ENCODE peak calls at places on chromosomes 4 and X, in six cellular contexts. One of them, this sample, is unnamed.
A peak's percentile ranks its signal among the peaks of the same experiment; 100 is the strongest.

GRCh38 chr4:11842620-11843263 is 414.0 kb upstream of the HS3ST1 start:
- DNase-seq in right atrium auricular region: no peak
- DNase-seq in uterus: no peak
- DNase-seq in cardiac muscle cell: no peak
- DNase-seq in ovary: no peak
- DNase-seq in PC-3: peak; percentile 28
- DNase-seq in this sample: no peak

GRCh38 chrX:41661366-41662095 is 27.2 kb upstream of the GPR34 start:
- DNase-seq in right atrium auricular region: no peak
- DNase-seq in uterus: no peak
- DNase-seq in cardiac muscle cell: no peak
- DNase-seq in ovary: no peak
- DNase-seq in PC-3: peak; percentile 20
- DNase-seq in this sample: no peak

GRCh38 chrX:69291111-69291510 is 125.9 kb upstream of the PJA1 start:
- DNase-seq in right atrium auricular region: no peak
- DNase-seq in uterus: no peak
- DNase-seq in cardiac muscle cell: no peak
- DNase-seq in ovary: no peak
- DNase-seq in PC-3: no peak
- DNase-seq in this sample: no peak

GRCh38 chr4:54065282-54066087 is 1.1 kb upstream of the CHIC2 start:
- DNase-seq in right atrium auricular region: peak; percentile 66
- DNase-seq in uterus: no peak
- DNase-seq in cardiac muscle cell: peak; percentile 10
- DNase-seq in ovary: no peak
- DNase-seq in PC-3: peak; percentile 39
- DNase-seq in this sample: peak; percentile 35

GRCh38 chr4:48017108-48017527 is 546 bp downstream of the NIPAL1 start:
- DNase-seq in right atrium auricular region: no peak
- DNase-seq in uterus: peak; percentile 30
- DNase-seq in cardiac muscle cell: peak; percentile 56
- DNase-seq in ovary: peak; percentile 15
- DNase-seq in PC-3: peak; percentile 86
- DNase-seq in this sample: peak; percentile 94

GRCh38 chrX:119685225-119686066 is 7.5 kb downstream of the SEPTIN6 start:
- DNase-seq in right atrium auricular region: peak; percentile 79
- DNase-seq in uterus: no peak
- DNase-seq in cardiac muscle cell: no peak
- DNase-seq in ovary: no peak
- DNase-seq in PC-3: no peak
- DNase-seq in this sample: no peak

GRCh38 chr4:124414641-124415040 is 297.9 kb downstream of the ANKRD50 start:
- DNase-seq in right atrium auricular region: no peak
- DNase-seq in uterus: no peak
- DNase-seq in cardiac muscle cell: no peak
- DNase-seq in ovary: no peak
- DNase-seq in PC-3: peak; percentile 76
- DNase-seq in this sample: peak; percentile 32

GRCh38 chrX:81114757-81115156 is 87.0 kb downstream of the HMGN5 start:
- DNase-seq in right atrium auricular region: no peak
- DNase-seq in uterus: no peak
- DNase-seq in cardiac muscle cell: no peak
- DNase-seq in ovary: no peak
- DNase-seq in PC-3: no peak
- DNase-seq in this sample: no peak

GRCh38 chr4:173518419-173519102 is 11.5 kb downstream of the HAND2 start:
- DNase-seq in right atrium auricular region: no peak
- DNase-seq in uterus: no peak
- DNase-seq in cardiac muscle cell: peak; percentile 55
- DNase-seq in ovary: peak; percentile 32
- DNase-seq in PC-3: no peak
- DNase-seq in this sample: no peak

GRCh38 chr4:108287834-108288413 is 119.2 kb upstream of the LEF1 start:
- DNase-seq in right atrium auricular region: no peak
- DNase-seq in uterus: no peak
- DNase-seq in cardiac muscle cell: no peak
- DNase-seq in ovary: no peak
- DNase-seq in PC-3: peak; percentile 10
- DNase-seq in this sample: no peak

GRCh38 chrX:65596270-65596669 is 61.7 kb upstream of the LAS1L start:
- DNase-seq in right atrium auricular region: no peak
- DNase-seq in uterus: no peak
- DNase-seq in cardiac muscle cell: no peak
- DNase-seq in ovary: peak; percentile 47
- DNase-seq in PC-3: peak; percentile 28
- DNase-seq in this sample: peak; percentile 34

GRCh38 chr4:166324321-166324720 is 451.3 kb downstream of the TLL1 start:
- DNase-seq in right atrium auricular region: no peak
- DNase-seq in uterus: no peak
- DNase-seq in cardiac muscle cell: peak; percentile 10
- DNase-seq in ovary: no peak
- DNase-seq in PC-3: peak; percentile 62
- DNase-seq in this sample: peak; percentile 15

GRCh38 chr4:174273960-174274359 is 9.5 kb downstream of the FBXO8 start:
- DNase-seq in right atrium auricular region: no peak
- DNase-seq in uterus: no peak
- DNase-seq in cardiac muscle cell: no peak
- DNase-seq in ovary: no peak
- DNase-seq in PC-3: no peak
- DNase-seq in this sample: no peak

GRCh38 chr4:48109413-48110263 is 24.4 kb downstream of the TXK start:
- DNase-seq in right atrium auricular region: no peak
- DNase-seq in uterus: no peak
- DNase-seq in cardiac muscle cell: peak; percentile 64
- DNase-seq in ovary: no peak
- DNase-seq in PC-3: peak; percentile 74
- DNase-seq in this sample: peak; percentile 69

GRCh38 chr4:101790521-101791188 is at the start of gene BANK1:
- DNase-seq in right atrium auricular region: no peak
- DNase-seq in uterus: no peak
- DNase-seq in cardiac muscle cell: peak; percentile 73
- DNase-seq in ovary: no peak
- DNase-seq in PC-3: peak; percentile 47
- DNase-seq in this sample: no peak

GRCh38 chr4:123573866-123574508 is 177.4 kb downstream of the SPRY1 start:
- DNase-seq in right atrium auricular region: no peak
- DNase-seq in uterus: no peak
- DNase-seq in cardiac muscle cell: no peak
- DNase-seq in ovary: no peak
- DNase-seq in PC-3: no peak
- DNase-seq in this sample: no peak

GRCh38 chr4:184294734-184295133 is 77.1 kb upstream of the ENPP6 start:
- DNase-seq in right atrium auricular region: no peak
- DNase-seq in uterus: no peak
- DNase-seq in cardiac muscle cell: no peak
- DNase-seq in ovary: no peak
- DNase-seq in PC-3: no peak
- DNase-seq in this sample: no peak

GRCh38 chr4:16140520-16141249 is 56.9 kb upstream of the PROM1 start:
- DNase-seq in right atrium auricular region: no peak
- DNase-seq in uterus: no peak
- DNase-seq in cardiac muscle cell: peak; percentile 60
- DNase-seq in ovary: no peak
- DNase-seq in PC-3: peak; percentile 94
- DNase-seq in this sample: peak; percentile 61

GRCh38 chr4:122632396-122633143 is 11.7 kb upstream of the IL21 start:
- DNase-seq in right atrium auricular region: no peak
- DNase-seq in uterus: no peak
- DNase-seq in cardiac muscle cell: no peak
- DNase-seq in ovary: no peak
- DNase-seq in PC-3: no peak
- DNase-seq in this sample: no peak

GRCh38 chrX:4239650-4240540 is 526.4 kb upstream of the PRKX start:
- DNase-seq in right atrium auricular region: no peak
- DNase-seq in uterus: no peak
- DNase-seq in cardiac muscle cell: no peak
- DNase-seq in ovary: no peak
- DNase-seq in PC-3: no peak
- DNase-seq in this sample: no peak

GRCh38 chrX:71085900-71086299 is 9.8 kb upstream of the FOXO4 start:
- DNase-seq in right atrium auricular region: no peak
- DNase-seq in uterus: no peak
- DNase-seq in cardiac muscle cell: no peak
- DNase-seq in ovary: no peak
- DNase-seq in PC-3: no peak
- DNase-seq in this sample: no peak

GRCh38 chrX:133249659-133250058 is 31.5 kb upstream of the TFDP3 start:
- DNase-seq in right atrium auricular region: no peak
- DNase-seq in uterus: no peak
- DNase-seq in cardiac muscle cell: no peak
- DNase-seq in ovary: no peak
- DNase-seq in PC-3: peak; percentile 44
- DNase-seq in this sample: no peak

GRCh38 chrX:133246921-133247320 is 28.8 kb upstream of the TFDP3 start:
- DNase-seq in right atrium auricular region: no peak
- DNase-seq in uterus: no peak
- DNase-seq in cardiac muscle cell: no peak
- DNase-seq in ovary: no peak
- DNase-seq in PC-3: no peak
- DNase-seq in this sample: no peak

GRCh38 chrX:133250184-133251080 is 32.3 kb upstream of the TFDP3 start:
- DNase-seq in right atrium auricular region: no peak
- DNase-seq in uterus: no peak
- DNase-seq in cardiac muscle cell: peak; percentile 16
- DNase-seq in ovary: no peak
- DNase-seq in PC-3: no peak
- DNase-seq in this sample: no peak

DNA sequence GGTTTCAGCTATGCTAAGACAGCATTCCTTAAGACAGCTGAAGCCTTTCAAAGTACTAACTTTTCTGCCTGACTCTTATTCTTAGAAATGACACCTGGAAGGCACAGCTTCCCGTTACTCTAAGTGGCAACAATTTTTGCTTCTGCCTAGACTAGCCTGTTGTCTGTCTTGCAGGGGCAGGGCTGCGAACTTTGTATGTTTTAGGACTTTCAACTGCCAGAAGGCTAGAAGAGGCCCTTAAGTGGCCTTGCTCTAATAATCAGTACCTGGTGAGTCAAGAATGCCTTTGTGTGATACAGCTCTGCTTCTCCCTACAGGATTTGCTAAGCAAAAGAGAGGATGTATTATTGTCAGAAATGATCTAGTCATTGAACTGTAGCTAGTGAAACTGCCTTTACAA is 30.0 kb upstream of the TFDP3 start:
- DNase-seq in right atrium auricular region: no peak
- DNase-seq in uterus: no peak
- DNase-seq in cardiac muscle cell: peak; percentile 18
- DNase-seq in ovary: no peak
- DNase-seq in PC-3: no peak
- DNase-seq in this sample: no peak
- H3K27ac ChIP-seq in right atrium auricular region: no peak overlapping the region
- H3K27ac ChIP-seq in uterus: no peak overlapping the region
- H3K27ac ChIP-seq in cardiac muscle cell: no peak overlapping the region
- H3K27ac ChIP-seq in ovary: no peak overlapping the region
- H3K27ac ChIP-seq in PC-3: no peak overlapping the region
- H3K27ac ChIP-seq in this sample: no peak overlapping the region

GRCh38 chr4:125704726-125705125 is 390.0 kb downstream of the FAT4 start:
- DNase-seq in right atrium auricular region: no peak
- DNase-seq in uterus: no peak
- DNase-seq in cardiac muscle cell: no peak
- DNase-seq in ovary: no peak
- DNase-seq in PC-3: peak; percentile 12
- DNase-seq in this sample: no peak

GRCh38 chr4:125705681-125706080 is 390.9 kb downstream of the FAT4 start:
- DNase-seq in right atrium auricular region: no peak
- DNase-seq in uterus: no peak
- DNase-seq in cardiac muscle cell: no peak
- DNase-seq in ovary: no peak
- DNase-seq in PC-3: no peak
- DNase-seq in this sample: no peak

GRCh38 chr4:125707397-125707796 is 392.6 kb downstream of the FAT4 start:
- DNase-seq in right atrium auricular region: no peak
- DNase-seq in uterus: no peak
- DNase-seq in cardiac muscle cell: no peak
- DNase-seq in ovary: no peak
- DNase-seq in PC-3: no peak
- DNase-seq in this sample: no peak

GRCh38 chr4:125702406-125702805 is 387.7 kb downstream of the FAT4 start:
- DNase-seq in right atrium auricular region: no peak
- DNase-seq in uterus: no peak
- DNase-seq in cardiac muscle cell: no peak
- DNase-seq in ovary: no peak
- DNase-seq in PC-3: no peak
- DNase-seq in this sample: no peak

DNA sequence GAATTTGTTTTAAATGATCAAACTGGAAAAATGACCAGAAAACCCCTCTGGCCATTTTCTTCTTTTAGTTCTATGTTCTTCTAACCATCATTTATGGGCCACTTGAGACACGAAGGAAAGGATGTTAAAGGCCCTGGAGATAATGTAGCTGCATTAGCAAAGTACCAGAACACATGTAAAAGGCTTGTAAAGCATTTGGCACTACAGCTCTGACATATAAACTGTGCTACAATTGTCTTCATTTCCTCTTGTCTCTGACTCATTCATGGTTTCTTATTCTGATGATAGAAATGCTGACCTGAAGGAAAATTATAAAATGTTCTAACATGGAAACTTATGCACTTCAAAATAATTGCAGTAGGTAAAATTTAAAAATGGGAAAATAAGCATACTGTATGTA is 388.7 kb downstream of the FAT4 start:
- DNase-seq in right atrium auricular region: no peak
- DNase-seq in uterus: no peak
- DNase-seq in cardiac muscle cell: no peak
- DNase-seq in ovary: no peak
- DNase-seq in PC-3: peak; percentile 29
- DNase-seq in this sample: peak; percentile 40
- H3K27me3 ChIP-seq in right atrium auricular region: no peaks in the 10 kb centered on the region
- H3K27me3 ChIP-seq in uterus: peaks cover 3% of the 10 kb centered on the region
- H3K27me3 ChIP-seq in cardiac muscle cell: no peaks in the 10 kb centered on the region
- H3K27me3 ChIP-seq in ovary: no peaks in the 10 kb centered on the region
- H3K27me3 ChIP-seq in PC-3: no peaks in the 10 kb centered on the region
- H3K27me3 ChIP-seq in this sample: no peaks in the 10 kb centered on the region

GRCh38 chr4:112514449-112515277 is 1.3 kb downstream of the NEUROG2 start:
- DNase-seq in right atrium auricular region: no peak
- DNase-seq in uterus: no peak
- DNase-seq in cardiac muscle cell: no peak
- DNase-seq in ovary: no peak
- DNase-seq in PC-3: no peak
- DNase-seq in this sample: no peak
- H3K4me1 ChIP-seq in right atrium auricular region: peaks cover 57% of the 10 kb centered on the region
- H3K4me1 ChIP-seq in uterus: peaks cover 14% of the 10 kb centered on the region
- H3K4me1 ChIP-seq in cardiac muscle cell: peaks cover 7% of the 10 kb centered on the region
- H3K4me1 ChIP-seq in ovary: peaks cover 11% of the 10 kb centered on the region
- H3K4me1 ChIP-seq in PC-3: peaks cover 8% of the 10 kb centered on the region
- H3K4me1 ChIP-seq in this sample: peaks cover 4% of the 10 kb centered on the region

GRCh38 chrX:46573896-46574336 is 351 bp downstream of the CHST7 start:
- DNase-seq in right atrium auricular region: no peak
- DNase-seq in uterus: peak; percentile 32
- DNase-seq in cardiac muscle cell: peak; percentile 37
- DNase-seq in ovary: peak; percentile 57
- DNase-seq in PC-3: peak; percentile 75
- DNase-seq in this sample: peak; percentile 51
- H3K27ac ChIP-seq in right atrium auricular region: peak overlapping the region; percentile 81
- H3K27ac ChIP-seq in uterus: peak overlapping the region; percentile 18
- H3K27ac ChIP-seq in cardiac muscle cell: no peak overlapping the region
- H3K27ac ChIP-seq in ovary: peak overlapping the region; percentile 54
- H3K27ac ChIP-seq in PC-3: peak overlapping the region; percentile 69
- H3K27ac ChIP-seq in this sample: no peak overlapping the region